ENCODE peak calls at places on chromosome 13, in six cellular contexts. J is brain microvascular endothelial cell, V is AML-193, X is GM23248, D is amniotic epithelial cell, Y is ovary. R is an unnamed sample.

GRCh38 chr13:59425211-59425721 is 738.5 kb downstream of the DIAPH3 start:
- DNase-seq in D (peak), Y (no peak), V (no peak), X (peak), J (peak), R (no peak)

GRCh38 chr13:101575591-101575990 is 123.1 kb downstream of the ITGBL1 start:
- DNase-seq in V (no peak), X (peak), Y (no peak), D (no peak), J (peak), R (no peak)

GRCh38 chr13:113879506-113880360 is 15.9 kb upstream of the GAS6 start:
- DNase-seq in X (no peak), V (no peak), Y (peak), J (no peak), D (no peak), R (no peak)

GRCh38 chr13:44906758-44907157 is 82.5 kb downstream of the NUFIP1 start:
- DNase-seq in V (no peak), Y (peak), X (peak), D (no peak), J (no peak), R (no peak)

GRCh38 chr13:29369060-29369743 is 226.3 kb downstream of the SLC7A1 start:
- DNase-seq in Y (no peak), J (peak), X (peak), D (peak), V (peak), R (peak)

GRCh38 chr13:50214514-50214913 is 199.3 kb downstream of the KCNRG start:
- DNase-seq in J (no peak), Y (no peak), V (no peak), D (no peak), X (no peak), R (no peak)

GRCh38 chr13:23956106-23956505 is 58.8 kb upstream of the C1QTNF9B start:
- DNase-seq in V (no peak), D (peak), X (peak), Y (no peak), J (peak), R (no peak)

GRCh38 chr13:78054152-78054551 is 135.5 kb upstream of the EDNRB start:
- DNase-seq in X (no peak), J (no peak), Y (no peak), V (no peak), D (no peak), R (no peak)

GRCh38 chr13:32142956-32143375 is 111.4 kb downstream of the FRY start:
- DNase-seq in X (peak), Y (no peak), J (no peak), V (peak), D (peak), R (no peak)

R was measured in SIG-M5.